ENCODE peak calls at places on chromosomes 7 and 10, in five cellular contexts. N is right lobe of liver, E is heart left ventricle, O is body of pancreas, K is HCT116. U is an unnamed sample.
A peak's percentile ranks its signal among the peaks of the same experiment; 100 is the strongest.

GRCh38 chr10:33706191-33706590 is 371.7 kb upstream of the NRP1 start:
- DNase-seq in N (no peak), E (peak; percentile 77), O (no peak), K (no peak), U (no peak)

GRCh38 chr10:86522385-86522855 is 828 bp upstream of the WAPL start:
- DNase-seq in N (no peak), E (no peak), O (no peak), K (no peak), U (peak; percentile 57)

GRCh38 chr10:131896403-131896802 is 4.4 kb upstream of the PPP2R2D start:
- DNase-seq in N (no peak), E (no peak), O (no peak), K (no peak), U (peak; percentile 56)

GRCh38 chr7:96198047-96198636 is 123.8 kb downstream of the SLC25A13 start:
- DNase-seq in N (no peak), E (no peak), O (no peak), K (no peak), U (no peak)

GRCh38 chr7:44796034-44796503 is 412 bp upstream of the PPIA start:
- DNase-seq in N (no peak), E (no peak), O (no peak), K (peak; percentile 16), U (no peak)

GRCh38 chr7:105718511-105718925 is 137.2 kb upstream of the EFCAB10 start:
- DNase-seq in N (peak; percentile 63), E (peak; percentile 34), O (peak; percentile 59), K (peak; percentile 3), U (no peak)

GRCh38 chr10:75433216-75433615 is 1.8 kb downstream of the LRMDA start:
- DNase-seq in N (no peak), E (no peak), O (no peak), K (no peak), U (no peak)

GRCh38 chr7:82481499-82482097 is 38.0 kb upstream of the CACNA2D1 start:
- DNase-seq in N (no peak), E (no peak), O (no peak), K (peak; percentile 12), U (peak; percentile 17)

GRCh38 chr7:56115852-56116538 is at the start of gene NUPR2:
- DNase-seq in N (no peak), E (no peak), O (no peak), K (no peak), U (no peak)

GRCh38 chr7:30523466-30523865 is 18.8 kb upstream of the GGCT start:
- DNase-seq in N (no peak), E (no peak), O (no peak), K (no peak), U (no peak)

GRCh38 chr10:112261281-112261822 is 21.8 kb upstream of the TECTB start:
- DNase-seq in N (no peak), E (no peak), O (no peak), K (no peak), U (peak; percentile 31)

GRCh38 chr10:113446739-113447138 is 106.1 kb upstream of the HABP2 start:
- DNase-seq in N (no peak), E (no peak), O (no peak), K (no peak), U (no peak)

GRCh38 chr7:131859162-131859821 is 302.9 kb upstream of the PODXL start:
- DNase-seq in N (peak; percentile 63), E (peak; percentile 64), O (peak; percentile 68), K (peak; percentile 43), U (peak; percentile 34)

GRCh38 chr10:94066411-94066810 is 72.7 kb downstream of the PLCE1 start:
- DNase-seq in N (no peak), E (no peak), O (no peak), K (no peak), U (peak; percentile 5)

GRCh38 chr7:94154858-94155257 is 150.7 kb upstream of the BET1 start:
- DNase-seq in N (no peak), E (no peak), O (no peak), K (no peak), U (no peak)

GRCh38 chr7:140638311-140638791 is 2.3 kb downstream of the DENND2A start:
- DNase-seq in N (no peak), E (no peak), O (no peak), K (no peak), U (no peak)

GRCh38 chr7:54354436-54354835 is 187.7 kb upstream of the VSTM2A start:
- DNase-seq in N (no peak), E (no peak), O (no peak), K (no peak), U (no peak)

GRCh38 chr7:121002755-121003114 is 14.2 kb downstream of the CPED1 start:
- DNase-seq in N (no peak), E (no peak), O (no peak), K (no peak), U (no peak)

GRCh38 chr7:121005996-121006565 is 17.6 kb downstream of the CPED1 start:
- DNase-seq in N (no peak), E (no peak), O (no peak), K (no peak), U (no peak)

GRCh38 chr7:121001932-121002754 is 13.6 kb downstream of the CPED1 start:
- DNase-seq in N (no peak), E (no peak), O (no peak), K (no peak), U (no peak)

GRCh38 chr7:121006731-121007315 is 18.3 kb downstream of the CPED1 start:
- DNase-seq in N (no peak), E (no peak), O (no peak), K (no peak), U (no peak)

DNA sequence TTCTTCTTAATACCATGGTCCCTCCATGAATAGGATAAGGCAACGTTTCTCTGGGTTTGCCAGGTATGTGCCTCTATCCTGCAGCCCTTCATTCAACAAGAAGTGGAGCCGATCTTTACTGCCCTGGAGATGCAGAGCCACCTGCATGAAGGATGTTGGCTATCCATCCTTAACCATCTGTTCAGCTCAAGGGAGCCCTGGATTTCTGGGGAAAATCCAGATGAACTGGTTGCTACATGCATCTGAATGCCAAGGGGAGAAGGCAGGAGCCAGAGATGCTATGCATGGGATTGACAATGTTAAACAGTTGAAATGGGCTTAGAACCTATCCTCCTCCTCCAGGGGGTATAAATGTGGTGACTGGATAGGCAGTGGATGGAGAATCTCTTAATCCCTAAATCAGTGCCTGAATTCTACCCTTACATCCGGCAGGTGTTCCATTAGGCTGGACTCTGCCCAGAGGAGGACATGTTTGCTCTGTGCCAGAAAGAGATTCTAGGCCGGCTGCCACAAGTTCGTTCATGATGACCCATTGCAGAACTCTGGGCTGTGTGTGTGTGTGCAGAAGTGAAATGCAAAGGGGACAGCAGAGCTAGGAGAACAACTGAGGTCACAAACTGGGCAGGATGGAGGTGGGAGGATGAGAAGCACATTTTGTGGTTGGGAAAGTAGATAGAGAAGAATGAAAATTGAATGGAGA is 15.6 kb downstream of the CPED1 start:
- DNase-seq in N (peak; percentile 87), E (peak; percentile 73), O (no peak), K (no peak), U (no peak)
- TF ChIP-seq POLR2A in N (peak; percentile 9), E (no peak), O (no peak), K (no peak), U (no peak)

GRCh38 chr10:51260376-51260775 is 186.1 kb downstream of the PRKG1 start:
- DNase-seq in N (no peak), E (no peak), O (no peak), K (no peak), U (no peak)
- TF ChIP-seq POLR2A in N (no peak), E (no peak), O (no peak), K (no peak), U (no peak)

DNA sequence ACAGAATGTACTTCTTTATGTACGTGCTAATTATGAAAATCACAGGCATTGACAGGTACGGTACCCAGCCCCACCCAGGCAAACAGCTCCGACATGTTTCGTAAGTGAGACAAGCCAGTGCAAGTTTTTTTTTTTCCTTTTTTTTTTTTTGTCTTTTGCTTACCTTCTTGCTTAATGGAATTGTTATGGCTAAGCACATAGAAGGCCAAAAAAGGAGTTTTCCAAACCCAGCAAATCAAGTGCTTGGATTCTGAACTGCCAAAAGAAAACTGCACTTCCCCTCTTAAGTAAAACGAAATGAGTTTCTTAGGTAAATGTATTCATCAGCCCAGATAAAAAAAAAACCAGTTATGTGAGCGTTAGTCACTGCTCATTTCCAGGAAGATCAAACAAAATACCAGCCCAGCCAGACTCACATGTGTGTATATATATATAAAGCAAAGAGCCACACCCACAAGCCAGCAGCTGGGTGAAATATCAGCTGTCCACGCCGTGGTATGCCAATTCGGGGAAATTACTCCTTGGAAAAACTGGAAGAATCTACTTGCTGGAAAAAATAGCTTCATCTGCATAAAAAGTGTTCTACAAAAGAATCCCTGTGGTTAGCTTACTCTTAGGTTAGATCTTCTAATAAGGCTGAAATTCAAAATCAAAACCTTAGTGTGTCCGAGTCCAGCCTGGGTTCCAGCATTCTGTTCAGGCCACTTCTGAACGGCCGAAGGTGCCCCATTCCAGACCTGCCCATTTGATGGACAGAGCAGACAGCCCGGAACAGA is 8.0 kb downstream of the KLF6 start:
- DNase-seq in N (no peak), E (peak; percentile 61), O (peak; percentile 47), K (peak; percentile 59), U (no peak)
- TF ChIP-seq POLR2A in N (peak; percentile 45), E (no peak), O (peak; percentile 15), K (no peak), U (no peak)

GRCh38 chr7:142808802-142809583 is 38.2 kb downstream of the PRSS2 start:
- DNase-seq in N (no peak), E (no peak), O (no peak), K (no peak), U (peak; percentile 30)
- TF ChIP-seq POLR2A in N (no peak), E (no peak), O (peak; percentile 9), K (no peak), U (no peak)